ENCODE peak calls at places on chromosome 22, in six cellular contexts. C is naive B cell; I is lung; A is DMS153; F is stimulated activated CD4-positive, alpha-beta T cell treated with anti-CD3 and anti-CD28 coated beads, Interleukin-15, amount 100 ng/mL, for 1 hour; N is heart right ventricle. K is an unnamed sample.

GRCh38 chr22:16961477-16962186 is 46.4 kb downstream of the GAB4 start:
- DNase-seq in C (no peak), I (peak), A (no peak), F (no peak), N (no peak), K (peak)

GRCh38 chr22:17772249-17772962 is 1.9 kb downstream of the BID start:
- DNase-seq in C (no peak), I (no peak), A (no peak), F (no peak), N (no peak), K (no peak)

GRCh38 chr22:45268167-45268957 is 16.4 kb upstream of the UPK3A start:
- DNase-seq in C (no peak), I (no peak), A (peak), F (no peak), N (peak), K (no peak)

GRCh38 chr22:29879738-29880137 is 3.2 kb upstream of the MTMR3 start:
- DNase-seq in C (no peak), I (no peak), A (no peak), F (no peak), N (no peak), K (no peak)

GRCh38 chr22:23222033-23222840 is 41.9 kb downstream of the BCR start:
- DNase-seq in C (no peak), I (no peak), A (no peak), F (no peak), N (no peak), K (no peak)

GRCh38 chr22:19120829-19121630 is 1.2 kb downstream of the DGCR2 start:
- DNase-seq in C (no peak), I (peak), A (no peak), F (no peak), N (no peak), K (no peak)

GRCh38 chr22:49566693-49567092 is 261.0 kb downstream of the BRD1 start:
- DNase-seq in C (no peak), I (no peak), A (no peak), F (no peak), N (no peak), K (no peak)

GRCh38 chr22:26949193-26949592 is 291.8 kb downstream of the MIAT start:
- DNase-seq in C (no peak), I (no peak), A (no peak), F (no peak), N (no peak), K (no peak)

GRCh38 chr22:49925525-49926128 is 7.2 kb downstream of the CRELD2 start:
- DNase-seq in C (peak), I (no peak), A (no peak), F (peak), N (no peak), K (no peak)

GRCh38 chr22:28250036-28250695 is 331.1 kb upstream of the PITPNB start:
- DNase-seq in C (no peak), I (no peak), A (no peak), F (no peak), N (no peak), K (no peak)

GRCh38 chr22:48972979-48973693 is 854.5 kb downstream of the BRD1 start:
- DNase-seq in C (no peak), I (no peak), A (no peak), F (no peak), N (no peak), K (peak)

GRCh38 chr22:35229865-35230264 is 27.4 kb upstream of the HMGXB4 start:
- DNase-seq in C (no peak), I (no peak), A (no peak), F (no peak), N (no peak), K (no peak)

GRCh38 chr22:46031965-46032851 is 55.2 kb upstream of the WNT7B start:
- DNase-seq in C (no peak), I (no peak), A (no peak), F (no peak), N (no peak), K (no peak)

GRCh38 chr22:23829845-23830372 is 8.9 kb downstream of the DERL3 start:
- DNase-seq in C (no peak), I (no peak), A (no peak), F (no peak), N (no peak), K (no peak)